ENCODE peak calls at places on chromosomes 1 and 21, in eight cellular contexts. One of them, this sample, is unnamed.

GRCh38 chr1:180899262-180899661 is 13.4 kb upstream of the KIAA1614 start:
- DNase-seq in Ammon's horn: no peak
- DNase-seq in NCI-H460: no peak
- DNase-seq in C1 segment of cervical spinal cord: no peak
- DNase-seq in AG08396: no peak
- DNase-seq in lung microvascular endothelial cell: no peak
- DNase-seq in GM20000: no peak
- DNase-seq in brain microvascular endothelial cell: no peak
- DNase-seq in this sample: no peak

GRCh38 chr1:35243681-35244080 is 24.8 kb upstream of the ZMYM4 start:
- DNase-seq in Ammon's horn: no peak
- DNase-seq in NCI-H460: no peak
- DNase-seq in C1 segment of cervical spinal cord: no peak
- DNase-seq in AG08396: no peak
- DNase-seq in lung microvascular endothelial cell: no peak
- DNase-seq in GM20000: no peak
- DNase-seq in brain microvascular endothelial cell: no peak
- DNase-seq in this sample: peak

GRCh38 chr1:224669400-224669799 is 53.3 kb downstream of the CNIH3 start:
- DNase-seq in Ammon's horn: no peak
- DNase-seq in NCI-H460: no peak
- DNase-seq in C1 segment of cervical spinal cord: no peak
- DNase-seq in AG08396: no peak
- DNase-seq in lung microvascular endothelial cell: no peak
- DNase-seq in GM20000: no peak
- DNase-seq in brain microvascular endothelial cell: no peak
- DNase-seq in this sample: no peak

GRCh38 chr21:31340499-31340898 is 3.6 kb downstream of the TIAM1 start:
- DNase-seq in Ammon's horn: no peak
- DNase-seq in NCI-H460: no peak
- DNase-seq in C1 segment of cervical spinal cord: no peak
- DNase-seq in AG08396: no peak
- DNase-seq in lung microvascular endothelial cell: no peak
- DNase-seq in GM20000: no peak
- DNase-seq in brain microvascular endothelial cell: no peak
- DNase-seq in this sample: no peak

GRCh38 chr1:28983509-28984310 is 69.3 kb downstream of the EPB41 start:
- DNase-seq in Ammon's horn: no peak
- DNase-seq in NCI-H460: no peak
- DNase-seq in C1 segment of cervical spinal cord: no peak
- DNase-seq in AG08396: no peak
- DNase-seq in lung microvascular endothelial cell: peak
- DNase-seq in GM20000: no peak
- DNase-seq in brain microvascular endothelial cell: no peak
- DNase-seq in this sample: peak

GRCh38 chr1:237152506-237153335 is 110.7 kb downstream of the RYR2 start:
- DNase-seq in Ammon's horn: no peak
- DNase-seq in NCI-H460: no peak
- DNase-seq in C1 segment of cervical spinal cord: no peak
- DNase-seq in AG08396: no peak
- DNase-seq in lung microvascular endothelial cell: no peak
- DNase-seq in GM20000: no peak
- DNase-seq in brain microvascular endothelial cell: no peak
- DNase-seq in this sample: no peak

GRCh38 chr1:16067127-16067768 is 6.2 kb downstream of the FAM131C start:
- DNase-seq in Ammon's horn: no peak
- DNase-seq in NCI-H460: no peak
- DNase-seq in C1 segment of cervical spinal cord: no peak
- DNase-seq in AG08396: no peak
- DNase-seq in lung microvascular endothelial cell: peak
- DNase-seq in GM20000: no peak
- DNase-seq in brain microvascular endothelial cell: no peak
- DNase-seq in this sample: peak

GRCh38 chr1:108080448-108080847 is 115.5 kb upstream of the VAV3 start:
- DNase-seq in Ammon's horn: no peak
- DNase-seq in NCI-H460: no peak
- DNase-seq in C1 segment of cervical spinal cord: no peak
- DNase-seq in AG08396: no peak
- DNase-seq in lung microvascular endothelial cell: no peak
- DNase-seq in GM20000: no peak
- DNase-seq in brain microvascular endothelial cell: no peak
- DNase-seq in this sample: no peak

GRCh38 chr1:75449998-75450397 is 160.9 kb downstream of the SLC44A5 start:
- DNase-seq in Ammon's horn: no peak
- DNase-seq in NCI-H460: no peak
- DNase-seq in C1 segment of cervical spinal cord: no peak
- DNase-seq in AG08396: no peak
- DNase-seq in lung microvascular endothelial cell: no peak
- DNase-seq in GM20000: no peak
- DNase-seq in brain microvascular endothelial cell: no peak
- DNase-seq in this sample: no peak

GRCh38 chr1:157113116-157113515 is 13.5 kb upstream of the ETV3L start:
- DNase-seq in Ammon's horn: no peak
- DNase-seq in NCI-H460: no peak
- DNase-seq in C1 segment of cervical spinal cord: no peak
- DNase-seq in AG08396: no peak
- DNase-seq in lung microvascular endothelial cell: peak
- DNase-seq in GM20000: no peak
- DNase-seq in brain microvascular endothelial cell: no peak
- DNase-seq in this sample: no peak

GRCh38 chr1:19045898-19046889 is 89.7 kb upstream of the IFFO2 start:
- DNase-seq in Ammon's horn: no peak
- DNase-seq in NCI-H460: no peak
- DNase-seq in C1 segment of cervical spinal cord: no peak
- DNase-seq in AG08396: no peak
- DNase-seq in lung microvascular endothelial cell: peak
- DNase-seq in GM20000: no peak
- DNase-seq in brain microvascular endothelial cell: no peak
- DNase-seq in this sample: no peak

GRCh38 chr1:228842094-228842775 is 107.0 kb downstream of the RHOU start:
- DNase-seq in Ammon's horn: peak
- DNase-seq in NCI-H460: peak
- DNase-seq in C1 segment of cervical spinal cord: peak
- DNase-seq in AG08396: peak
- DNase-seq in lung microvascular endothelial cell: peak
- DNase-seq in GM20000: no peak
- DNase-seq in brain microvascular endothelial cell: peak
- DNase-seq in this sample: peak

GRCh38 chr21:32096411-32096810 is 182.4 kb downstream of the MIS18A start:
- DNase-seq in Ammon's horn: no peak
- DNase-seq in NCI-H460: peak
- DNase-seq in C1 segment of cervical spinal cord: no peak
- DNase-seq in AG08396: peak
- DNase-seq in lung microvascular endothelial cell: peak
- DNase-seq in GM20000: peak
- DNase-seq in brain microvascular endothelial cell: no peak
- DNase-seq in this sample: peak

GRCh38 chr1:9413143-9413876 is 120.6 kb downstream of the SPSB1 start:
- DNase-seq in Ammon's horn: no peak
- DNase-seq in NCI-H460: no peak
- DNase-seq in C1 segment of cervical spinal cord: no peak
- DNase-seq in AG08396: peak
- DNase-seq in lung microvascular endothelial cell: no peak
- DNase-seq in GM20000: peak
- DNase-seq in brain microvascular endothelial cell: peak
- DNase-seq in this sample: peak

GRCh38 chr1:33142483-33143065 is 39.3 kb downstream of the TRIM62 start:
- DNase-seq in Ammon's horn: no peak
- DNase-seq in NCI-H460: no peak
- DNase-seq in C1 segment of cervical spinal cord: no peak
- DNase-seq in AG08396: no peak
- DNase-seq in lung microvascular endothelial cell: no peak
- DNase-seq in GM20000: no peak
- DNase-seq in brain microvascular endothelial cell: no peak
- DNase-seq in this sample: no peak

GRCh38 chr1:55071477-55071876 is 32.1 kb downstream of the PCSK9 start:
- DNase-seq in Ammon's horn: no peak
- DNase-seq in NCI-H460: peak
- DNase-seq in C1 segment of cervical spinal cord: no peak
- DNase-seq in AG08396: peak
- DNase-seq in lung microvascular endothelial cell: peak
- DNase-seq in GM20000: no peak
- DNase-seq in brain microvascular endothelial cell: peak
- DNase-seq in this sample: peak

GRCh38 chr1:54610601-54611580 is 12.4 kb downstream of the FAM151A start:
- DNase-seq in Ammon's horn: no peak
- DNase-seq in NCI-H460: no peak
- DNase-seq in C1 segment of cervical spinal cord: no peak
- DNase-seq in AG08396: no peak
- DNase-seq in lung microvascular endothelial cell: no peak
- DNase-seq in GM20000: no peak
- DNase-seq in brain microvascular endothelial cell: no peak
- DNase-seq in this sample: no peak

GRCh38 chr1:96309783-96310182 is 411.8 kb upstream of the PTBP2 start:
- DNase-seq in Ammon's horn: no peak
- DNase-seq in NCI-H460: no peak
- DNase-seq in C1 segment of cervical spinal cord: no peak
- DNase-seq in AG08396: peak
- DNase-seq in lung microvascular endothelial cell: peak
- DNase-seq in GM20000: no peak
- DNase-seq in brain microvascular endothelial cell: peak
- DNase-seq in this sample: peak

GRCh38 chr1:57131701-57132394 is 166.0 kb upstream of the C8B start:
- DNase-seq in Ammon's horn: no peak
- DNase-seq in NCI-H460: no peak
- DNase-seq in C1 segment of cervical spinal cord: no peak
- DNase-seq in AG08396: no peak
- DNase-seq in lung microvascular endothelial cell: no peak
- DNase-seq in GM20000: no peak
- DNase-seq in brain microvascular endothelial cell: no peak
- DNase-seq in this sample: no peak

GRCh38 chr1:213180833-213181232 is 129.8 kb downstream of the RPS6KC1 start:
- DNase-seq in Ammon's horn: no peak
- DNase-seq in NCI-H460: no peak
- DNase-seq in C1 segment of cervical spinal cord: no peak
- DNase-seq in AG08396: no peak
- DNase-seq in lung microvascular endothelial cell: no peak
- DNase-seq in GM20000: no peak
- DNase-seq in brain microvascular endothelial cell: no peak
- DNase-seq in this sample: no peak

GRCh38 chr1:35726814-35727433 is 8.2 kb upstream of the C1orf216 start:
- DNase-seq in Ammon's horn: peak
- DNase-seq in NCI-H460: peak
- DNase-seq in C1 segment of cervical spinal cord: peak
- DNase-seq in AG08396: peak
- DNase-seq in lung microvascular endothelial cell: peak
- DNase-seq in GM20000: peak
- DNase-seq in brain microvascular endothelial cell: peak
- DNase-seq in this sample: peak

GRCh38 chr1:228362884-228363450 is 43.7 kb downstream of the TRIM11 start:
- DNase-seq in Ammon's horn: no peak
- DNase-seq in NCI-H460: no peak
- DNase-seq in C1 segment of cervical spinal cord: no peak
- DNase-seq in AG08396: no peak
- DNase-seq in lung microvascular endothelial cell: no peak
- DNase-seq in GM20000: no peak
- DNase-seq in brain microvascular endothelial cell: no peak
- DNase-seq in this sample: no peak

GRCh38 chr1:5693595-5693994 is 298.6 kb downstream of the NPHP4 start:
- DNase-seq in Ammon's horn: no peak
- DNase-seq in NCI-H460: no peak
- DNase-seq in C1 segment of cervical spinal cord: no peak
- DNase-seq in AG08396: no peak
- DNase-seq in lung microvascular endothelial cell: no peak
- DNase-seq in GM20000: no peak
- DNase-seq in brain microvascular endothelial cell: no peak
- DNase-seq in this sample: no peak

GRCh38 chr1:159889821-159890252 is 10.1 kb downstream of the CFAP45 start:
- DNase-seq in Ammon's horn: peak
- DNase-seq in NCI-H460: peak
- DNase-seq in C1 segment of cervical spinal cord: no peak
- DNase-seq in AG08396: peak
- DNase-seq in lung microvascular endothelial cell: peak
- DNase-seq in GM20000: peak
- DNase-seq in brain microvascular endothelial cell: peak
- DNase-seq in this sample: peak

GRCh38 chr21:38503588-38503987 is 5.3 kb upstream of the ERG start:
- DNase-seq in Ammon's horn: no peak
- DNase-seq in NCI-H460: no peak
- DNase-seq in C1 segment of cervical spinal cord: no peak
- DNase-seq in AG08396: no peak
- DNase-seq in lung microvascular endothelial cell: peak
- DNase-seq in GM20000: no peak
- DNase-seq in brain microvascular endothelial cell: peak
- DNase-seq in this sample: no peak

GRCh38 chr1:233016798-233017197 is 66.4 kb downstream of the NTPCR start:
- DNase-seq in Ammon's horn: no peak
- DNase-seq in NCI-H460: no peak
- DNase-seq in C1 segment of cervical spinal cord: no peak
- DNase-seq in AG08396: no peak
- DNase-seq in lung microvascular endothelial cell: no peak
- DNase-seq in GM20000: no peak
- DNase-seq in brain microvascular endothelial cell: no peak
- DNase-seq in this sample: no peak

GRCh38 chr1:224429616-224430015 is 5.0 kb downstream of the WDR26 start:
- DNase-seq in Ammon's horn: no peak
- DNase-seq in NCI-H460: no peak
- DNase-seq in C1 segment of cervical spinal cord: no peak
- DNase-seq in AG08396: no peak
- DNase-seq in lung microvascular endothelial cell: no peak
- DNase-seq in GM20000: no peak
- DNase-seq in brain microvascular endothelial cell: no peak
- DNase-seq in this sample: no peak

GRCh38 chr1:214281030-214281901 is at the start of gene SMYD2:
- DNase-seq in Ammon's horn: peak
- DNase-seq in NCI-H460: peak
- DNase-seq in C1 segment of cervical spinal cord: peak
- DNase-seq in AG08396: peak
- DNase-seq in lung microvascular endothelial cell: peak
- DNase-seq in GM20000: peak
- DNase-seq in brain microvascular endothelial cell: no peak
- DNase-seq in this sample: peak

GRCh38 chr1:85398391-85399064 is 66.4 kb downstream of the DDAH1 start:
- DNase-seq in Ammon's horn: no peak
- DNase-seq in NCI-H460: no peak
- DNase-seq in C1 segment of cervical spinal cord: no peak
- DNase-seq in AG08396: no peak
- DNase-seq in lung microvascular endothelial cell: peak
- DNase-seq in GM20000: no peak
- DNase-seq in brain microvascular endothelial cell: peak
- DNase-seq in this sample: peak

GRCh38 chr21:46126321-46127238 is 28.7 kb downstream of the COL6A2 start:
- DNase-seq in Ammon's horn: no peak
- DNase-seq in NCI-H460: no peak
- DNase-seq in C1 segment of cervical spinal cord: no peak
- DNase-seq in AG08396: no peak
- DNase-seq in lung microvascular endothelial cell: no peak
- DNase-seq in GM20000: no peak
- DNase-seq in brain microvascular endothelial cell: no peak
- DNase-seq in this sample: no peak

This sample was measured in HT-29.